ENCODE peak calls at places on chromosomes 13 and 19, in ten cellular contexts. O, C, D, F, I, V, U, X, H and T are unnamed samples.

GRCh38 chr19:38812004-38812840 is 523 bp downstream of the LGALS4 start:
- DNase-seq in O (no peak), C (no peak), D (no peak), F (no peak), I (no peak), V (no peak), U (no peak), X (no peak), H (no peak), T (no peak)

GRCh38 chr19:21680026-21680425 is 87.4 kb downstream of the ZNF100 start:
- DNase-seq in O (no peak), C (no peak), D (no peak), F (no peak), I (no peak), V (no peak), U (no peak), X (no peak), H (no peak), T (no peak)

GRCh38 chr19:29121684-29122083 is 91.3 kb downstream of the UQCRFS1 start:
- DNase-seq in O (no peak), C (peak; percentile 31), D (peak; percentile 53), F (no peak), I (peak; percentile 2), V (no peak), U (no peak), X (no peak), H (no peak), T (no peak)

GRCh38 chr13:105050696-105051095 is 1484.8 kb downstream of the EFNB2 start:
- DNase-seq in O (no peak), C (no peak), D (no peak), F (no peak), I (no peak), V (no peak), U (peak; percentile 62), X (no peak), H (no peak), T (no peak)

GRCh38 chr13:110506859-110507566 is 54.5 kb downstream of the RAB20 start:
- DNase-seq in O (no peak), C (peak; percentile 51), D (no peak), F (no peak), I (peak; percentile 96), V (peak; percentile 91), U (peak; percentile 27), X (peak; percentile 90), H (no peak), T (no peak)

GRCh38 chr13:108993346-108993745 is 363.9 kb downstream of the MYO16 start:
- DNase-seq in O (no peak), C (no peak), D (no peak), F (no peak), I (no peak), V (no peak), U (no peak), X (no peak), H (no peak), T (no peak)

GRCh38 chr19:29845576-29846176 is 33.9 kb downstream of the CCNE1 start:
- DNase-seq in O (no peak), C (no peak), D (no peak), F (no peak), I (peak; percentile 64), V (peak; percentile 22), U (no peak), X (peak; percentile 37), H (no peak), T (peak; percentile 28)

GRCh38 chr19:15303105-15303780 is 29.1 kb downstream of the BRD4 start:
- DNase-seq in O (no peak), C (no peak), D (no peak), F (no peak), I (no peak), V (no peak), U (no peak), X (no peak), H (no peak), T (no peak)

GRCh38 chr13:79662882-79663281 is 181.9 kb downstream of the NDFIP2 start:
- DNase-seq in O (peak; percentile 43), C (no peak), D (no peak), F (no peak), I (peak; percentile 46), V (no peak), U (no peak), X (peak; percentile 10), H (no peak), T (no peak)

GRCh38 chr19:1942934-1943555 is 2.1 kb downstream of the CSNK1G2 start:
- DNase-seq in O (no peak), C (no peak), D (no peak), F (peak; percentile 51), I (no peak), V (peak; percentile 38), U (peak; percentile 35), X (no peak), H (no peak), T (no peak)

GRCh38 chr13:73060251-73061160 is 1.7 kb downstream of the KLF5 start:
- DNase-seq in O (no peak), C (peak; percentile 33), D (no peak), F (no peak), I (peak; percentile 48), V (peak; percentile 36), U (peak; percentile 71), X (no peak), H (no peak), T (no peak)

GRCh38 chr19:15025237-15025636 is 24.0 kb upstream of the CASP14 start:
- DNase-seq in O (no peak), C (no peak), D (no peak), F (no peak), I (no peak), V (no peak), U (no peak), X (no peak), H (no peak), T (no peak)

GRCh38 chr13:32261567-32261966 is 53.6 kb downstream of the ZAR1L start:
- DNase-seq in O (peak; percentile 61), C (peak; percentile 58), D (no peak), F (no peak), I (peak; percentile 48), V (peak; percentile 49), U (peak; percentile 86), X (peak; percentile 37), H (no peak), T (no peak)

GRCh38 chr13:33328691-33329090 is 43.1 kb upstream of the STARD13 start:
- DNase-seq in O (peak; percentile 20), C (no peak), D (peak; percentile 3), F (no peak), I (no peak), V (no peak), U (no peak), X (no peak), H (no peak), T (no peak)

GRCh38 chr13:24925318-24926231 is 161.6 kb downstream of the RNF17 start:
- DNase-seq in O (no peak), C (no peak), D (no peak), F (no peak), I (peak; percentile 19), V (no peak), U (no peak), X (no peak), H (no peak), T (no peak)

GRCh38 chr13:48504606-48505369 is 28.1 kb downstream of the RCBTB2 start:
- DNase-seq in O (no peak), C (no peak), D (no peak), F (no peak), I (no peak), V (no peak), U (no peak), X (no peak), H (no peak), T (peak; percentile 49)
- TF ChIP-seq CTCF in O (no peak), C (no peak), D (no peak), F (no peak), I (no peak), V (no peak), U (no peak), X (no peak), H (no peak), T (peak; percentile 17)

GRCh38 chr19:44954278-44954648 is 917 bp upstream of the CLPTM1 start:
- DNase-seq in O (no peak), C (no peak), D (no peak), F (no peak), I (no peak), V (no peak), U (no peak), X (no peak), H (no peak), T (no peak)
- TF ChIP-seq CTCF in O (no peak), C (no peak), D (no peak), F (no peak), I (no peak), V (no peak), U (no peak), X (no peak), H (no peak), T (no peak)

DNA sequence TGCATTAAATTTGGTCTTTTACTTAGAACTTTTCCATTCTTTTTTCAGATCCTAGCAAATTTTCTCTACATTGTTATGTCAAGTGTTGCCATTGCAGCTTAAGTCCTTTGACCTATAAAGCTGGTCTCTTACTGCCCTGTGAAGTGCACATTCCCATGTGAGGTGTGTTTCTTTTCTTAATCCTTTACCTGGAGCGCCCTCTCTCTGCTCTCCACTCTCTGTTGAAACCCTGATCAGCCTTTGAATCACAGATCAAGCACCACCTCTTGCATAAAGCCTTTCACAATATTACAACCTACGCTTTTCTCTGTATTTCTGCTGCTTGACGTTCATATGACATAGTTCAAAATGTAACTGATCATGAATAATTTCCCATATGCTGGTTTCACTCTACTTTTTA is 84.8 kb downstream of the PCDH17 start:
- DNase-seq in O (no peak), C (no peak), D (no peak), F (no peak), I (no peak), V (no peak), U (no peak), X (no peak), H (no peak), T (no peak)
- TF ChIP-seq CTCF in O (peak; percentile 36), C (no peak), D (no peak), F (no peak), I (no peak), V (no peak), U (no peak), X (no peak), H (no peak), T (no peak)

GRCh38 chr13:41032646-41033396 is 13.7 kb upstream of the ELF1 start:
- DNase-seq in O (no peak), C (no peak), D (no peak), F (no peak), I (no peak), V (no peak), U (no peak), X (no peak), H (no peak), T (no peak)

GRCh38 chr13:41025518-41025917 is 6.4 kb upstream of the ELF1 start:
- DNase-seq in O (no peak), C (no peak), D (no peak), F (no peak), I (no peak), V (no peak), U (no peak), X (no peak), H (no peak), T (no peak)

GRCh38 chr13:41026806-41027205 is 7.7 kb upstream of the ELF1 start:
- DNase-seq in O (no peak), C (no peak), D (no peak), F (no peak), I (no peak), V (no peak), U (no peak), X (no peak), H (no peak), T (no peak)

GRCh38 chr13:41028051-41028450 is 8.9 kb upstream of the ELF1 start:
- DNase-seq in O (no peak), C (no peak), D (no peak), F (no peak), I (no peak), V (no peak), U (no peak), X (no peak), H (no peak), T (no peak)

GRCh38 chr13:41029629-41030028 is 10.5 kb upstream of the ELF1 start:
- DNase-seq in O (no peak), C (no peak), D (no peak), F (no peak), I (no peak), V (no peak), U (no peak), X (no peak), H (no peak), T (no peak)
- TF ChIP-seq CTCF in O (peak; percentile 25), C (no peak), D (no peak), F (no peak), I (no peak), V (no peak), U (no peak), X (no peak), H (no peak), T (no peak)